ENCODE peak calls at places on chromosomes 3 and 15, in eight cellular contexts. One of them, this sample, is unnamed.

GRCh38 chr3:114449271-114450007 is 155.6 kb downstream of the TIGIT start:
- DNase-seq in NCI-H446: no peak
- DNase-seq in PC-3: no peak
- DNase-seq in stimulated activated CD8-positive, alpha-beta memory T cell treated with anti-CD3 and anti-CD28 coated beads, Interleukin-4, amount 100 ng/mL, for 1 hour: no peak
- DNase-seq in amniotic epithelial cell: no peak
- DNase-seq in foreskin fibroblast: no peak
- DNase-seq in pancreas: no peak
- DNase-seq in NCI-H82: no peak
- DNase-seq in this sample: no peak

GRCh38 chr3:89300519-89300918 is 193.1 kb downstream of the EPHA3 start:
- DNase-seq in PC-3: peak
- DNase-seq in amniotic epithelial cell: no peak
- DNase-seq in stimulated activated CD8-positive, alpha-beta memory T cell treated with anti-CD3 and anti-CD28 coated beads, Interleukin-4, amount 100 ng/mL, for 1 hour: no peak
- DNase-seq in foreskin fibroblast: no peak
- DNase-seq in NCI-H82: no peak
- DNase-seq in NCI-H446: no peak
- DNase-seq in pancreas: no peak
- DNase-seq in this sample: no peak

GRCh38 chr15:96273317-96274086 is 57.0 kb upstream of the NR2F2 start:
- DNase-seq in NCI-H446: no peak
- DNase-seq in pancreas: no peak
- DNase-seq in foreskin fibroblast: peak
- DNase-seq in PC-3: peak
- DNase-seq in stimulated activated CD8-positive, alpha-beta memory T cell treated with anti-CD3 and anti-CD28 coated beads, Interleukin-4, amount 100 ng/mL, for 1 hour: no peak
- DNase-seq in amniotic epithelial cell: peak
- DNase-seq in NCI-H82: no peak
- DNase-seq in this sample: peak

GRCh38 chr3:9499455-9500107 is 54.0 kb downstream of the LHFPL4 start:
- DNase-seq in stimulated activated CD8-positive, alpha-beta memory T cell treated with anti-CD3 and anti-CD28 coated beads, Interleukin-4, amount 100 ng/mL, for 1 hour: no peak
- DNase-seq in NCI-H82: no peak
- DNase-seq in PC-3: no peak
- DNase-seq in pancreas: no peak
- DNase-seq in amniotic epithelial cell: no peak
- DNase-seq in NCI-H446: peak
- DNase-seq in foreskin fibroblast: no peak
- DNase-seq in this sample: no peak

GRCh38 chr15:100241572-100242479 is 99.9 kb downstream of the ADAMTS17 start:
- DNase-seq in NCI-H82: peak
- DNase-seq in NCI-H446: no peak
- DNase-seq in amniotic epithelial cell: peak
- DNase-seq in PC-3: peak
- DNase-seq in stimulated activated CD8-positive, alpha-beta memory T cell treated with anti-CD3 and anti-CD28 coated beads, Interleukin-4, amount 100 ng/mL, for 1 hour: no peak
- DNase-seq in pancreas: no peak
- DNase-seq in foreskin fibroblast: no peak
- DNase-seq in this sample: peak

GRCh38 chr15:72982750-72983149 is 69.5 kb upstream of the NEO1 start:
- DNase-seq in amniotic epithelial cell: no peak
- DNase-seq in pancreas: no peak
- DNase-seq in PC-3: no peak
- DNase-seq in NCI-H82: no peak
- DNase-seq in foreskin fibroblast: no peak
- DNase-seq in NCI-H446: peak
- DNase-seq in stimulated activated CD8-positive, alpha-beta memory T cell treated with anti-CD3 and anti-CD28 coated beads, Interleukin-4, amount 100 ng/mL, for 1 hour: no peak
- DNase-seq in this sample: no peak

GRCh38 chr3:119018690-119019463 is 15.8 kb downstream of the IGSF11 start:
- DNase-seq in amniotic epithelial cell: no peak
- DNase-seq in PC-3: no peak
- DNase-seq in NCI-H82: no peak
- DNase-seq in pancreas: no peak
- DNase-seq in stimulated activated CD8-positive, alpha-beta memory T cell treated with anti-CD3 and anti-CD28 coated beads, Interleukin-4, amount 100 ng/mL, for 1 hour: no peak
- DNase-seq in NCI-H446: peak
- DNase-seq in foreskin fibroblast: no peak
- DNase-seq in this sample: no peak

GRCh38 chr15:68479870-68480269 is 47.9 kb upstream of the ITGA11 start:
- DNase-seq in PC-3: no peak
- DNase-seq in NCI-H82: no peak
- DNase-seq in pancreas: no peak
- DNase-seq in stimulated activated CD8-positive, alpha-beta memory T cell treated with anti-CD3 and anti-CD28 coated beads, Interleukin-4, amount 100 ng/mL, for 1 hour: no peak
- DNase-seq in amniotic epithelial cell: peak
- DNase-seq in NCI-H446: no peak
- DNase-seq in foreskin fibroblast: no peak
- DNase-seq in this sample: no peak

GRCh38 chr3:79012946-79013362 is 754.8 kb downstream of the ROBO1 start:
- DNase-seq in foreskin fibroblast: no peak
- DNase-seq in NCI-H446: no peak
- DNase-seq in NCI-H82: peak
- DNase-seq in PC-3: no peak
- DNase-seq in amniotic epithelial cell: no peak
- DNase-seq in stimulated activated CD8-positive, alpha-beta memory T cell treated with anti-CD3 and anti-CD28 coated beads, Interleukin-4, amount 100 ng/mL, for 1 hour: no peak
- DNase-seq in pancreas: no peak
- DNase-seq in this sample: no peak

GRCh38 chr3:112315791-112316190 is 17.2 kb upstream of the CD200 start:
- DNase-seq in foreskin fibroblast: no peak
- DNase-seq in pancreas: no peak
- DNase-seq in NCI-H446: no peak
- DNase-seq in PC-3: no peak
- DNase-seq in NCI-H82: no peak
- DNase-seq in amniotic epithelial cell: no peak
- DNase-seq in stimulated activated CD8-positive, alpha-beta memory T cell treated with anti-CD3 and anti-CD28 coated beads, Interleukin-4, amount 100 ng/mL, for 1 hour: no peak
- DNase-seq in this sample: no peak

GRCh38 chr15:82393671-82394070 is 35.9 kb upstream of the GOLGA6L9 start:
- DNase-seq in amniotic epithelial cell: peak
- DNase-seq in NCI-H82: no peak
- DNase-seq in PC-3: no peak
- DNase-seq in NCI-H446: no peak
- DNase-seq in foreskin fibroblast: no peak
- DNase-seq in pancreas: no peak
- DNase-seq in stimulated activated CD8-positive, alpha-beta memory T cell treated with anti-CD3 and anti-CD28 coated beads, Interleukin-4, amount 100 ng/mL, for 1 hour: no peak
- DNase-seq in this sample: peak

This sample was measured in islet precursor cell.